ENCODE peak calls at places on chromosomes 7 and 10, in seven cellular contexts. U is SHP77 treated with DMSO at 0.1 percent for 48 hours; A is left cardiac atrium; Q is WTC11; V is activated CD4-positive, alpha-beta T cell treated with anti-CD3 and anti-CD28 coated beads, Interleukin-2, amount 10 ng/mL, durations not matched to agents 24 days and 14 days; T is neural crest cell; P is transverse colon. K is an unnamed sample.

GRCh38 chr7:2190531-2190930 is 42.2 kb downstream of the MAD1L1 start:
- DNase-seq in U (no peak), A (no peak), Q (no peak), V (no peak), T (no peak), P (no peak), K (peak; percentile 81)

GRCh38 chr10:132961420-132961803 is 19.0 kb upstream of the CFAP46 start:
- DNase-seq in U (no peak), A (no peak), Q (no peak), V (no peak), T (no peak), P (no peak), K (no peak)

GRCh38 chr7:111012152-111012551 is 78.8 kb upstream of the LRRN3 start:
- DNase-seq in U (no peak), A (no peak), Q (no peak), V (no peak), T (no peak), P (no peak), K (no peak)

GRCh38 chr7:16727736-16728135 is 25.8 kb upstream of the TSPAN13 start:
- DNase-seq in U (no peak), A (no peak), Q (no peak), V (no peak), T (no peak), P (no peak), K (no peak)

GRCh38 chr10:122855745-122856144 is 10.1 kb upstream of the CUZD1 start:
- DNase-seq in U (no peak), A (no peak), Q (no peak), V (no peak), T (no peak), P (no peak), K (no peak)

GRCh38 chr7:156475666-156476065 is 164.9 kb upstream of the RNF32 start:
- DNase-seq in U (no peak), A (peak; percentile 59), Q (no peak), V (no peak), T (no peak), P (no peak), K (peak; percentile 67)

GRCh38 chr7:108875139-108875538 is 305.5 kb downstream of the DNAJB9 start:
- DNase-seq in U (no peak), A (no peak), Q (peak; percentile 68), V (peak; percentile 56), T (peak; percentile 13), P (no peak), K (peak; percentile 29)

GRCh38 chr7:33743594-33743993 is 161.7 kb upstream of the BMPER start:
- DNase-seq in U (no peak), A (no peak), Q (no peak), V (no peak), T (no peak), P (no peak), K (peak; percentile 67)

GRCh38 chr7:40584667-40585433 is 450.0 kb downstream of the SUGCT start:
- DNase-seq in U (no peak), A (no peak), Q (no peak), V (no peak), T (no peak), P (no peak), K (peak; percentile 70)

GRCh38 chr7:91636129-91636724 is 244.3 kb downstream of the MTERF1 start:
- DNase-seq in U (no peak), A (no peak), Q (peak; percentile 43), V (no peak), T (peak; percentile 14), P (no peak), K (peak; percentile 42)

GRCh38 chr7:74215921-74216320 is 6.1 kb downstream of the LAT2 start:
- DNase-seq in U (no peak), A (no peak), Q (no peak), V (no peak), T (no peak), P (no peak), K (no peak)

GRCh38 chr7:40698214-40698920 is 563.6 kb downstream of the SUGCT start:
- DNase-seq in U (no peak), A (no peak), Q (no peak), V (no peak), T (no peak), P (no peak), K (peak; percentile 8)

GRCh38 chr10:11381023-11381422 is 230.4 kb downstream of the USP6NL start:
- DNase-seq in U (no peak), A (no peak), Q (no peak), V (no peak), T (no peak), P (no peak), K (peak; percentile 74)

GRCh38 chr7:37211097-37211496 is 237.6 kb downstream of the ELMO1 start:
- DNase-seq in U (no peak), A (peak; percentile 59), Q (no peak), V (no peak), T (no peak), P (peak; percentile 25), K (no peak)

GRCh38 chr10:125231116-125231812 is 70.9 kb upstream of the CTBP2 start:
- DNase-seq in U (no peak), A (no peak), Q (peak; percentile 33), V (no peak), T (no peak), P (no peak), K (peak; percentile 91)

GRCh38 chr7:40802497-40802896 is 667.7 kb downstream of the SUGCT start:
- DNase-seq in U (no peak), A (no peak), Q (no peak), V (no peak), T (no peak), P (no peak), K (no peak)

GRCh38 chr10:71708301-71708703 is 11.3 kb downstream of the C10orf105 start:
- DNase-seq in U (no peak), A (peak; percentile 74), Q (peak; percentile 92), V (peak; percentile 91), T (peak; percentile 93), P (peak; percentile 62), K (no peak)

GRCh38 chr10:22253578-22253882 is 35.7 kb upstream of the EBLN1 start:
- DNase-seq in U (no peak), A (peak; percentile 75), Q (peak; percentile 43), V (peak; percentile 81), T (peak; percentile 8), P (peak; percentile 35), K (no peak)

GRCh38 chr7:11082552-11083213 is 109.0 kb downstream of the PHF14 start:
- DNase-seq in U (no peak), A (no peak), Q (no peak), V (no peak), T (no peak), P (no peak), K (peak; percentile 3)